ENCODE peak calls at places on chromosomes 6 and 20, in four cellular contexts. One of them, this sample, is unnamed.

GRCh38 chr6:25046942-25047341 is 111.2 kb upstream of the RIPOR2 start:
- DNase-seq in stomach: no peak
- DNase-seq in body of pancreas: no peak
- DNase-seq in IMR-90: no peak
- DNase-seq in this sample: no peak

GRCh38 chr20:60365063-60365640 is 406.9 kb downstream of the CDH26 start:
- DNase-seq in stomach: peak; percentile 39
- DNase-seq in body of pancreas: no peak
- DNase-seq in IMR-90: no peak
- DNase-seq in this sample: no peak

GRCh38 chr20:24813936-24814335 is 135.1 kb upstream of the CST7 start:
- DNase-seq in stomach: no peak
- DNase-seq in body of pancreas: no peak
- DNase-seq in IMR-90: no peak
- DNase-seq in this sample: no peak

GRCh38 chr6:6665505-6665904 is 77.0 kb downstream of the LY86 start:
- DNase-seq in stomach: no peak
- DNase-seq in body of pancreas: no peak
- DNase-seq in IMR-90: no peak
- DNase-seq in this sample: no peak

GRCh38 chr20:37384683-37385174 is 38.8 kb downstream of the SRC start:
- DNase-seq in stomach: peak; percentile 69
- DNase-seq in body of pancreas: peak; percentile 39
- DNase-seq in IMR-90: peak; percentile 38
- DNase-seq in this sample: no peak

GRCh38 chr20:53502820-53503219 is 90.8 kb downstream of the ZNF217 start:
- DNase-seq in stomach: no peak
- DNase-seq in body of pancreas: no peak
- DNase-seq in IMR-90: no peak
- DNase-seq in this sample: peak; percentile 20

GRCh38 chr6:42106663-42107023 is 35.8 kb downstream of the C6orf132 start:
- DNase-seq in stomach: no peak
- DNase-seq in body of pancreas: no peak
- DNase-seq in IMR-90: no peak
- DNase-seq in this sample: no peak

GRCh38 chr20:64077876-64078551 is 1.3 kb downstream of the RGS19 start:
- DNase-seq in stomach: peak; percentile 41
- DNase-seq in body of pancreas: peak; percentile 39
- DNase-seq in IMR-90: no peak
- DNase-seq in this sample: no peak

GRCh38 chr6:166417285-166417691 is 34.5 kb upstream of the MPC1 start:
- DNase-seq in stomach: no peak
- DNase-seq in body of pancreas: no peak
- DNase-seq in IMR-90: no peak
- DNase-seq in this sample: no peak

GRCh38 chr6:109372070-109372585 is 10.1 kb downstream of the CD164 start:
- DNase-seq in stomach: no peak
- DNase-seq in body of pancreas: no peak
- DNase-seq in IMR-90: no peak
- DNase-seq in this sample: no peak
- H3K36me3 ChIP-seq in stomach: peaks cover 94% of the 10 kb centered on the region
- H3K36me3 ChIP-seq in body of pancreas: peaks cover 24% of the 10 kb centered on the region
- H3K36me3 ChIP-seq in IMR-90: peaks cover 42% of the 10 kb centered on the region
- H3K36me3 ChIP-seq in this sample: peaks cover 76% of the 10 kb centered on the region

DNA sequence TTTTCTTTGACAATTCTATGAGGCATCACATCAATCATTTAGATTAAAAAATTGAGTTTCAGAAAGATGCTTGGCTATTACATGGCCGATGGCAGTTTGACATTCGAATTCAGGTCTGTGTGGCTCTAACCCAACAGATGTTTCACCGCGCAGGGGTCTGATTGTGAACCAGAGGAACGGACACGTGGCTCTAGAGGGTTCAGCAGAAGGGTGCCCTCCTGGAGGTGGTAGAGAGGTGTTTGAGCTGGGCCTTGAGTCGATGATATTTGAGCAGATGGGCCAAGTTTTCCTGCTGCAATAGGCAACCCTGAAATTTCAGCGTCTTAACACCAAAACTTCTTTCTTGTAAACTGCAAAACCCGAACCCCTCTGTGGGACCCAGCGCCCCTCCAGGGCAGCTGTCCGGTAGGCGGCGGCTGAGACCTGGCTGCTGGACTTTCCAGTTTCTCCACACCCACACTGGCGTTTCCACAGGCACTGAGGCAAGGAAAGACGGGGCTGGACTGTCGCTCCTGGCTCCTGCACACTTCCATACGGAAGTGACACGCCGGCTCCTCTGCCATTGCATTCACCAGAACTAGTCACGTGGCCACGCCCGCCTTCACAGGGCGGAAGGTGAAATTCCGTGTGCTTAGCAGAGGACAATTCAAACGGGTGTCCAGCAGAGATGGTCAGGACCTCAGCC is 11.3 kb upstream of the AFDN start:
- DNase-seq in stomach: no peak
- DNase-seq in body of pancreas: no peak
- DNase-seq in IMR-90: no peak
- DNase-seq in this sample: no peak
- TF ChIP-seq POLR2A in stomach: no peak
- TF ChIP-seq POLR2A in body of pancreas: no peak
- TF ChIP-seq POLR2A in IMR-90: no peak
- TF ChIP-seq POLR2A in this sample: no peak

GRCh38 chr6:159772196-159772595 is 10.4 kb downstream of the ACAT2 start:
- DNase-seq in stomach: no peak
- DNase-seq in body of pancreas: no peak
- DNase-seq in IMR-90: no peak
- DNase-seq in this sample: no peak

GRCh38 chr6:159777240-159777904 is 12.0 kb downstream of the TCP1 start:
- DNase-seq in stomach: no peak
- DNase-seq in body of pancreas: no peak
- DNase-seq in IMR-90: no peak
- DNase-seq in this sample: no peak

GRCh38 chr6:159778542-159778941 is 10.9 kb downstream of the TCP1 start:
- DNase-seq in stomach: no peak
- DNase-seq in body of pancreas: no peak
- DNase-seq in IMR-90: no peak
- DNase-seq in this sample: no peak

DNA sequence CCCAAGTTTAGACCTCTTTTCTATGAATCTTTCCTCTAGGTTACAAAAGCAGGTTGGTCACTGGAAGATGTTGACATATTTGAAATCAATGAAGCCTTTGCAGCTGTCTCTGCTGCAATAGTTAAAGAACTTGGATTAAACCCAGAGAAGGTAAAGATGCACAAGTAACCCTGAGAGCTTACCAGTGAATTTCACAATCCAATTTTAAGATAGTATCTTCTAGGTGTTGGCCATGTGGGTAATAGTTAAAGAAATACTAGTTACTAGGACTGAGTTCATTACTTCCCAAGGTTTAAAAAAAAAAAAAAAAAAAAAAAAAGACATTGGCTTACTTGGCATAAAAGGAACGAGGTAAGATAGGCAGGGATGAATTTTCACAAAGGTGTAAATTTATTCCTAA is 11.3 kb downstream of the TCP1 start:
- DNase-seq in stomach: no peak
- DNase-seq in body of pancreas: no peak
- DNase-seq in IMR-90: no peak
- DNase-seq in this sample: no peak
- H3K36me3 ChIP-seq in stomach: peaks cover 88% of the 10 kb centered on the region
- H3K36me3 ChIP-seq in body of pancreas: peaks cover 38% of the 10 kb centered on the region
- H3K36me3 ChIP-seq in IMR-90: peaks cover 40% of the 10 kb centered on the region
- H3K36me3 ChIP-seq in this sample: peaks cover 70% of the 10 kb centered on the region

GRCh38 chr6:31530659-31531058 is 1.9 kb downstream of the MCCD1 start:
- DNase-seq in stomach: no peak
- DNase-seq in body of pancreas: no peak
- DNase-seq in IMR-90: no peak
- DNase-seq in this sample: no peak

GRCh38 chr6:31532644-31533454 is 4.1 kb downstream of the MCCD1 start:
- DNase-seq in stomach: no peak
- DNase-seq in body of pancreas: no peak
- DNase-seq in IMR-90: no peak
- DNase-seq in this sample: no peak

GRCh38 chr6:31531771-31532643 is 3.2 kb downstream of the MCCD1 start:
- DNase-seq in stomach: no peak
- DNase-seq in body of pancreas: no peak
- DNase-seq in IMR-90: no peak
- DNase-seq in this sample: no peak

GRCh38 chr6:31529329-31530150 is 778 bp downstream of the MCCD1 start:
- DNase-seq in stomach: no peak
- DNase-seq in body of pancreas: no peak
- DNase-seq in IMR-90: no peak
- DNase-seq in this sample: no peak

DNA sequence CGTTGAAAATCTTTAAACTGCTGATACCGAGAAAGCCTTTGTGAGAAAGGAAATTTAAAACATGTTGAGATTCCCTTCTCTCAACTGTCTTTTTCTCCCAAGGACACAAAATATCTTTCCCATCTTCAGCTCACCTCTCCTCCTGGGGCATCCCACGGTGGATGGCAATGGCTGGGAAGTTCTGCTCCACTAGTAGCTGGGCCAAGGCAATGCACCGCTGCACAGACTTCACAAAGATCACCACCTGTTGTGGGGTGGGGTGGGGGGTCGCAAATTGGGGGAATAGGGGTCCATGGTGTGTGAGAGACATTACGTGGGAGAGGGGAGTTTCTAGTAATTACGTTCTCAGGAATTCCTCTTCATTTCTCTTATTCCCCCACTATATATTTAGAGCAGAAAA is 2.4 kb downstream of the MCCD1 start:
- DNase-seq in stomach: no peak
- DNase-seq in body of pancreas: no peak
- DNase-seq in IMR-90: no peak
- DNase-seq in this sample: no peak
- TF ChIP-seq POLR2A in stomach: no peak
- TF ChIP-seq POLR2A in body of pancreas: no peak
- TF ChIP-seq POLR2A in IMR-90: no peak
- TF ChIP-seq POLR2A in this sample: no peak

GRCh38 chr20:58675146-58675584 is 17.4 kb upstream of the NPEPL1 start:
- DNase-seq in stomach: no peak
- DNase-seq in body of pancreas: no peak
- DNase-seq in IMR-90: no peak
- DNase-seq in this sample: no peak

GRCh38 chr20:58676161-58676560 is 16.4 kb upstream of the NPEPL1 start:
- DNase-seq in stomach: no peak
- DNase-seq in body of pancreas: no peak
- DNase-seq in IMR-90: no peak
- DNase-seq in this sample: no peak

GRCh38 chr20:58677808-58678207 is 14.8 kb upstream of the NPEPL1 start:
- DNase-seq in stomach: no peak
- DNase-seq in body of pancreas: no peak
- DNase-seq in IMR-90: no peak
- DNase-seq in this sample: no peak

GRCh38 chr20:58677205-58677604 is 15.4 kb upstream of the NPEPL1 start:
- DNase-seq in stomach: no peak
- DNase-seq in body of pancreas: no peak
- DNase-seq in IMR-90: no peak
- DNase-seq in this sample: no peak

GRCh38 chr20:58675641-58676040 is 17.0 kb upstream of the NPEPL1 start:
- DNase-seq in stomach: no peak
- DNase-seq in body of pancreas: no peak
- DNase-seq in IMR-90: no peak
- DNase-seq in this sample: no peak
- H3K36me3 ChIP-seq in stomach: peaks cover 96% of the 10 kb centered on the region
- H3K36me3 ChIP-seq in body of pancreas: peaks cover 31% of the 10 kb centered on the region
- H3K36me3 ChIP-seq in IMR-90: peaks cover 52% of the 10 kb centered on the region
- H3K36me3 ChIP-seq in this sample: peaks cover 50% of the 10 kb centered on the region

DNA sequence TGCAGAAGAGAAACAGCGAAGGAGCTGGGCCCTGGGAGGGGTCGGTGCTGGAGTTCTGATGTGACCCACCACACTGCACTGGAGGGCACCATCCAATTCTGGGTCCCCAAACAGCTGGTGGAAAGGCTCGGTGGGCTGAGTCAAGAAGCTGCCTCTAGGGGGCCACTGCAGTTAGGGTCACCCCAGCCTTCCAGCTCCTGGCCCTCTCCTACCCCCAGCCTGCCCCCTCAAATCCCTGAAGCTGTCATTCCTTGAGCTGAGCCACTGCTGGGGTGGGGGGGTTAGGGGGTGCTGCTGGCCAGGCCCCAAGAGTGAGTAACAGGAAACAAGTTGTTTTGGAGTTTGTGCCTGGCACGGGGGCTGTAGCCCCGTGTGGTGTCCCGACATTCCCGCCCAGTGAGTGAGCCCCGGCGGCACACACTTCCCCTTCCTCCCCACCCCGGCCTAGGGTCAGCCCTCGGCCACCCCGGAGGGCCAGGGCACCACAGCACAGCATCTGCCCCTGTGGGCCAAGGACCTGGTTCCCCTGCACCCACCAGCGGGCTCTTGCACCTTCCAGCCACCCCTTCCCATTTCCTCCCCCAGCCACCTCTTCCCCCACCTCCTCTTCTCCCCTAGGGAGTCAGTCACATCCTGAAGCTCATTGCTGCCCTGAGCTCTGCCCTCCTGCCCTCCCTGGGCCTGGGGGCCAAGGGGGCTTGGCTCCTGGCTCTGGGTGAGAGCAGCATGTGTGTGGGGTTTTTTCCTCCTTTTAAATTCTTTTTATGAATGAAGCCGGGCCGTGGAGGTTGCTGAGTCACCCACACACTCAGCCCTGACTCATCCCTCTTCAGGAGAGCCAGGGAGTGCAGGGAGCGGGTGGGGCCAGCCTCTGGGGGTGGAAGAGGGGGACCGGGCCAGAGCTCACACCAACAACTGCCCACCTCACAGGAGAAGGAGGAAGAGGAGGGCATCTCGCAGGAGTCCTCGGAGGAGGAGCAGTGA is 4.6 kb downstream of the SMIM29 start:
- DNase-seq in stomach: peak; percentile 63
- DNase-seq in body of pancreas: peak; percentile 60
- DNase-seq in IMR-90: peak; percentile 95
- DNase-seq in this sample: no peak
- TF ChIP-seq POLR2A in stomach: no peak
- TF ChIP-seq POLR2A in body of pancreas: no peak
- TF ChIP-seq POLR2A in IMR-90: peak; percentile 53
- TF ChIP-seq POLR2A in this sample: no peak

This sample was measured in vagina.